ENCODE peak calls at places on chromosomes 6 and 20, in six cellular contexts. M is AG10803, F is foreskin fibroblast, B is HepG2, R is GM12865, D is stomach. Y is an unnamed sample.

GRCh38 chr6:169232507-169232931 is 21.1 kb downstream of the THBS2 start:
- DNase-seq in B (no peak), D (peak; percentile 9), M (no peak), R (no peak), F (no peak), Y (no peak)

GRCh38 chr20:32004963-32005362 is 5.3 kb upstream of the CCM2L start:
- DNase-seq in R (no peak), D (no peak), M (peak; percentile 25), F (peak; percentile 53), B (no peak), Y (peak; percentile 44)

GRCh38 chr6:93751969-93752368 is 332.6 kb upstream of the EPHA7 start:
- DNase-seq in F (peak; percentile 6), R (no peak), B (no peak), D (no peak), M (no peak), Y (no peak)

GRCh38 chr20:14062786-14063185 is 67.5 kb downstream of the MACROD2 start:
- DNase-seq in R (no peak), M (no peak), B (no peak), F (peak; percentile 63), D (no peak), Y (no peak)

GRCh38 chr20:38805958-38806854 is 709 bp downstream of the PPP1R16B start:
- DNase-seq in R (peak; percentile 51), M (no peak), B (no peak), D (no peak), F (peak; percentile 24), Y (no peak)

GRCh38 chr6:921400-921799 is 228.5 kb upstream of the EXOC2 start:
- DNase-seq in R (no peak), B (no peak), F (no peak), M (no peak), D (no peak), Y (no peak)

GRCh38 chr6:408599-409102 is 17.1 kb downstream of the IRF4 start:
- DNase-seq in F (peak; percentile 11), M (peak; percentile 26), D (no peak), B (peak; percentile 65), R (peak; percentile 46), Y (peak; percentile 29)

GRCh38 chr6:35505985-35506384 is 6.7 kb downstream of the TULP1 start:
- DNase-seq in D (no peak), R (no peak), B (no peak), F (no peak), M (no peak), Y (no peak)

GRCh38 chr6:156916108-156916801 is 139.1 kb downstream of the ARID1B start:
- DNase-seq in B (no peak), R (peak; percentile 64), F (no peak), M (no peak), D (no peak), Y (no peak)

GRCh38 chr6:129500958-129501381 is 209.0 kb downstream of the ARHGAP18 start:
- DNase-seq in M (no peak), R (no peak), D (no peak), F (peak; percentile 46), B (peak; percentile 44), Y (no peak)
- TF ChIP-seq CTCF in M (peak; percentile 42), R (peak; percentile 21), D (no peak), F (no peak), B (peak; percentile 55), Y (peak; percentile 28)

GRCh38 chr6:34146801-34147592 is 1.1 kb upstream of the GRM4 start:
- DNase-seq in R (no peak), B (no peak), F (peak; percentile 35), M (peak; percentile 58), D (no peak), Y (no peak)

GRCh38 chr6:34145161-34146020 is 496 bp downstream of the GRM4 start:
- DNase-seq in R (no peak), F (peak; percentile 77), B (no peak), M (peak; percentile 48), D (no peak), Y (peak; percentile 33)

GRCh38 chr6:34147906-34148701 is 2.2 kb upstream of the GRM4 start:
- DNase-seq in D (no peak), B (no peak), M (no peak), F (no peak), R (no peak), Y (peak; percentile 14)

GRCh38 chr6:34144581-34145160 is 1.2 kb downstream of the GRM4 start:
- DNase-seq in M (no peak), R (no peak), B (no peak), D (no peak), F (peak; percentile 22), Y (no peak)

GRCh38 chr6:34146021-34146782 is at the start of gene GRM4:
- DNase-seq in B (no peak), D (no peak), M (no peak), R (no peak), F (no peak), Y (no peak)
- H3K4me3 ChIP-seq in B (no peak within 1 kb of the TSS), D (peak within 1 kb of the TSS; percentile 48), M (peak within 1 kb of the TSS; percentile 38), R (no peak within 1 kb of the TSS), F (peak within 1 kb of the TSS; percentile 38), Y (peak within 1 kb of the TSS; percentile 32)

DNA sequence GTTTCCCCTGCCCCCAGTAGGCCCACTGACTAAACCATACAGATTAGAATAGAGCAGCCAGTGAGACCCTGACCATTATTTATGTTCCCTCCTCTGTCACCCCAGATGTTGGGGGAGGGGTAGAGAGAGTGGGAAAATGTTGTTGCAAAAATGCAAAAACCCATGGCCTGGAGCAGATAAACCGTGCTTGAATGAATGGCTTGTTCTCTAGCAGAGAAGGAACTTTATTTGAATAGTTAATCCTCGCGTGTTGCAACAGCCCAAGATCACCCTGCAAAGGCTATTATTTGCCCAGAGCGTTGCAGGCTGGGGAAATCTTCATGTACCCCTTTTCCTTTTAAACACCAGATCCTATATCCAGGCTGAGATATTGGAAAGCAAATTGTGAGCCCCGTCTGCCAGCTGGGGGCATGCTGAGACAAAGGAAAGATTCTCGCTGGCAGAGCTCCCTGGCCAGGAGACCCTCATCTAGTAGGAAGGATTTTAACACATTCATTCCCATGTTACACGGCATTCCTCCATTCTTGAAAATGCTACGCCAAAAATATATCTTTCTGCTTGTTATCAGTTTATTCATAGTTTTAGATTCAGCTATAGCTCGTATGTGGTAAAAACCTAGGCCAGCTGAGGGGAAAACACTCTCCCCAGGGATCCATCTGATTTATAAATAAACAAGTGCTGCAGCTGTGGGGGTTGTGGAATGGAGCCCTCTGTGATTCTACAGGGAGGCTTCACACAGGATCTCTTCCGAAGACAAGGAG is 53.0 kb downstream of the LINC00237 start:
- DNase-seq in D (no peak), B (peak; percentile 97), F (no peak), R (no peak), M (no peak), Y (peak; percentile 61)
- TF ChIP-seq CTCF in D (no peak), B (peak; percentile 86), F (no peak), R (no peak), M (no peak), Y (no peak)

GRCh38 chr6:81049425-81050042 is 702.9 kb downstream of the TENT5A start:
- DNase-seq in M (peak; percentile 14), D (no peak), R (no peak), F (peak; percentile 12), B (no peak), Y (no peak)

GRCh38 chr6:81054011-81054410 is 698.5 kb downstream of the TENT5A start:
- DNase-seq in F (no peak), R (no peak), B (no peak), M (no peak), D (no peak), Y (no peak)

GRCh38 chr6:81051952-81052351 is 700.5 kb downstream of the TENT5A start:
- DNase-seq in D (no peak), F (no peak), R (no peak), B (no peak), M (no peak), Y (no peak)
- H3K4me3 ChIP-seq in D (no peak overlapping the region), F (no peak overlapping the region), R (no peak overlapping the region), B (no peak overlapping the region), M (no peak overlapping the region), Y (no peak overlapping the region)